ENCODE peak calls at places on chromosomes 3 and 15, in six cellular contexts. R is NCI-H1417; C is CD8-positive, alpha-beta memory T cell; N is lower leg skin; M is kidney tubule cell; X is kidney epithelial cell. P is an unnamed sample.
A peak's percentile ranks its signal among the peaks of the same experiment; 100 is the strongest.

GRCh38 chr3:180175572-180175971 is 138.8 kb upstream of the PEX5L start:
- DNase-seq in R (no peak), C (no peak), N (no peak), M (no peak), X (no peak), P (no peak)

GRCh38 chr15:45921376-45921775 is 286.5 kb downstream of the SQOR start:
- DNase-seq in R (no peak), C (no peak), N (no peak), M (peak; percentile 36), X (no peak), P (no peak)

GRCh38 chr3:106006001-106006400 is 137.2 kb upstream of the CBLB start:
- DNase-seq in R (no peak), C (no peak), N (peak; percentile 25), M (peak; percentile 54), X (no peak), P (no peak)

GRCh38 chr3:125318497-125318847 is 56.7 kb downstream of the ZNF148 start:
- DNase-seq in R (no peak), C (no peak), N (no peak), M (no peak), X (no peak), P (no peak)

GRCh38 chr3:148955544-148956346 is 35.6 kb upstream of the GYG1 start:
- DNase-seq in R (peak; percentile 54), C (peak; percentile 38), N (peak; percentile 38), M (peak; percentile 85), X (peak; percentile 73), P (no peak)

GRCh38 chr15:76340198-76340801 is 3.7 kb downstream of the ISL2 start:
- DNase-seq in R (peak; percentile 84), C (peak; percentile 25), N (no peak), M (peak; percentile 21), X (no peak), P (no peak)

GRCh38 chr3:186413615-186414415 is 51.8 kb upstream of the DGKG start:
- DNase-seq in R (peak; percentile 82), C (peak; percentile 4), N (peak; percentile 27), M (peak; percentile 61), X (no peak), P (no peak)

GRCh38 chr15:76169013-76169412 is 109.2 kb downstream of the TMEM266 start:
- DNase-seq in R (no peak), C (no peak), N (no peak), M (no peak), X (no peak), P (no peak)

GRCh38 chr15:60539881-60540613 is 61.1 kb upstream of the ICE2 start:
- DNase-seq in R (no peak), C (peak; percentile 52), N (no peak), M (no peak), X (no peak), P (no peak)

GRCh38 chr3:42101481-42101880 is 10.3 kb downstream of the TRAK1 start:
- DNase-seq in R (no peak), C (no peak), N (no peak), M (no peak), X (no peak), P (no peak)

P was measured in T-helper 22 cell.